ENCODE peak calls at places on chromosomes 6 and 20, in seven cellular contexts. M is aorta, S is bronchial epithelial cell, Z is A673, Y is T-cell, E is ELR, L is hepatocyte. Q is an unnamed sample.

GRCh38 chr6:24152014-24152413 is 26.0 kb downstream of the NRSN1 start:
- DNase-seq in M (no peak), S (no peak), Z (no peak), Y (no peak), E (no peak), L (no peak), Q (no peak)

GRCh38 chr20:63529180-63529860 is 7.9 kb downstream of the PTK6 start:
- DNase-seq in M (no peak), S (no peak), Z (no peak), Y (no peak), E (no peak), L (no peak), Q (no peak)

GRCh38 chr6:37141291-37142046 is 28.5 kb upstream of the PIM1 start:
- DNase-seq in M (no peak), S (no peak), Z (peak; percentile 33), Y (no peak), E (no peak), L (peak; percentile 62), Q (no peak)

GRCh38 chr6:112986270-112986669 is 639.1 kb downstream of the RFPL4B start:
- DNase-seq in M (no peak), S (no peak), Z (no peak), Y (no peak), E (no peak), L (no peak), Q (no peak)

GRCh38 chr20:58016779-58017178 is 211.7 kb downstream of the ANKRD60 start:
- DNase-seq in M (no peak), S (no peak), Z (no peak), Y (no peak), E (no peak), L (no peak), Q (no peak)

GRCh38 chr20:13119583-13119982 is 101.5 kb upstream of the ISM1 start:
- DNase-seq in M (no peak), S (peak; percentile 60), Z (peak; percentile 80), Y (no peak), E (peak; percentile 66), L (peak; percentile 79), Q (no peak)

GRCh38 chr20:23257106-23257761 is 93.4 kb upstream of the NXT1 start:
- DNase-seq in M (no peak), S (no peak), Z (no peak), Y (no peak), E (peak; percentile 33), L (no peak), Q (no peak)

GRCh38 chr6:167795874-167796667 is 30.6 kb upstream of the AFDN start:
- DNase-seq in M (no peak), S (no peak), Z (no peak), Y (no peak), E (no peak), L (no peak), Q (no peak)

GRCh38 chr6:89951574-89952360 is 57.5 kb downstream of the GJA10 start:
- DNase-seq in M (no peak), S (no peak), Z (no peak), Y (no peak), E (peak; percentile 31), L (peak; percentile 35), Q (peak; percentile 18)

GRCh38 chr6:147201885-147202515 is 2.2 kb upstream of the STXBP5 start:
- DNase-seq in M (no peak), S (peak; percentile 47), Z (no peak), Y (no peak), E (peak; percentile 28), L (peak; percentile 42), Q (no peak)

GRCh38 chr6:44800171-44800671 is 412.7 kb downstream of the CDC5L start:
- DNase-seq in M (no peak), S (peak; percentile 54), Z (no peak), Y (no peak), E (no peak), L (peak; percentile 80), Q (no peak)

GRCh38 chr20:3237958-3238615 is 903 bp downstream of the SLC4A11 start:
- DNase-seq in M (no peak), S (no peak), Z (no peak), Y (no peak), E (no peak), L (no peak), Q (no peak)

GRCh38 chr6:31058128-31058894 is 48.0 kb downstream of the MUC22 start:
- DNase-seq in M (no peak), S (peak; percentile 98), Z (peak; percentile 59), Y (no peak), E (peak; percentile 97), L (peak; percentile 62), Q (peak; percentile 24)

GRCh38 chr6:25417206-25417605 is 138.0 kb downstream of the CARMIL1 start:
- DNase-seq in M (no peak), S (no peak), Z (no peak), Y (no peak), E (no peak), L (no peak), Q (no peak)

GRCh38 chr6:68776382-68776781 is 141.3 kb downstream of the ADGRB3 start:
- DNase-seq in M (no peak), S (no peak), Z (no peak), Y (no peak), E (no peak), L (no peak), Q (peak; percentile 56)

GRCh38 chr20:40720826-40721225 is 31.8 kb upstream of the MAFB start:
- DNase-seq in M (no peak), S (no peak), Z (no peak), Y (no peak), E (no peak), L (no peak), Q (no peak)

Q was measured in nucleus accumbens.